ENCODE peak calls at places on chromosomes 7 and 10, in nine cellular contexts. K, R, V, I, L, T, W, G and B are unnamed samples. For H3K4me1, the result is how much of the 10 kb centered on the place peaks cover.

GRCh38 chr7:2698581-2699288 is 10.7 kb downstream of the AMZ1 start:
- DNase-seq in I (peak), G (no peak), W (no peak), T (peak), L (no peak), R (no peak), K (no peak), V (no peak), B (peak)

GRCh38 chr10:107163904-107164861 is at the start of gene SORCS1:
- DNase-seq in K (peak), W (peak), I (no peak), R (peak), V (peak), G (peak), L (no peak), T (no peak), B (no peak)

GRCh38 chr10:131880016-131880590 is 20.7 kb upstream of the PPP2R2D start:
- DNase-seq in V (no peak), R (no peak), G (peak), T (no peak), I (no peak), W (no peak), L (no peak), K (no peak), B (no peak)

GRCh38 chr7:131170440-131171105 is 157.1 kb upstream of the MKLN1 start:
- DNase-seq in R (peak), W (no peak), K (no peak), V (peak), I (no peak), L (no peak), G (peak), T (no peak), B (no peak)

GRCh38 chr7:36044096-36044892 is 108.8 kb upstream of the EEPD1 start:
- DNase-seq in R (no peak), L (no peak), W (no peak), G (no peak), V (no peak), K (no peak), I (no peak), T (peak), B (no peak)

GRCh38 chr10:77837248-77837924 is 89.2 kb downstream of the DLG5 start:
- DNase-seq in I (peak), L (no peak), R (peak), K (peak), G (no peak), T (peak), V (peak), W (peak), B (peak)

GRCh38 chr7:46493196-46493595 is 572.1 kb upstream of the IGFBP3 start:
- DNase-seq in K (peak), V (no peak), G (no peak), W (no peak), L (no peak), R (no peak), I (no peak), T (no peak), B (no peak)

GRCh38 chr10:56911906-56912480 is 550.9 kb upstream of the ZWINT start:
- DNase-seq in W (no peak), V (no peak), I (no peak), T (no peak), G (no peak), L (no peak), K (no peak), R (no peak), B (peak)

GRCh38 chr7:126213876-126214275 is 1038.9 kb downstream of the GRM8 start:
- DNase-seq in R (no peak), T (peak), W (no peak), G (no peak), V (no peak), K (no peak), L (no peak), I (no peak), B (no peak)

DNA sequence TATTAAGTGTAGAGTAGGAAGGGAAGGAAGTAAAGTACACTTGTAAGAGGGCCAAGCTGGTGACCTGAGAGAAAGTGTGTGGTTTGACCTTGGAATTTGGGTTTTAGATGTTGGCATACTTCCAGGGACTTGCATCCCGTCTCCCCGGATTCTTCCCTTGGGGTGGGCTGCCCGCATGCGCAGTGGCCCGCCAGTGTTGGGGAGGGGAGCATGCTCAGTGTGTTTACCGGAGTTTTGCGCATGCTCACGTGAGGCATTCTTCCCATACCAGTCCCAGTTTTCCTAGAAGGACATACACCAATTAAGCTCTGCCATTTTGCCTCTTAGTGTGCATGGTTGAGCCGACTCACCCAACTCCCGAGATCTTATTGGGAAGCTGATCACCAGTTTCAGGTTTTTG is 9.4 kb downstream of the PDSS1 start:
- DNase-seq in W (no peak), T (no peak), L (no peak), R (no peak), I (no peak), G (no peak), K (no peak), V (no peak), B (no peak)
- TF ChIP-seq EZH2phosphoT487 in W (no peak), T (no peak), L (no peak), R (no peak), I (no peak), G (no peak), K (no peak), V (no peak), B (no peak)

GRCh38 chr7:129843982-129844840 is 108.5 kb downstream of the UBE2H start:
- DNase-seq in K (peak), I (peak), L (no peak), V (peak), T (peak), G (no peak), R (no peak), W (no peak), B (no peak)
- H3K4me1 ChIP-seq in K (under half), I (under half), L (half or more), V (under half), T (under half), G (under half), R (under half), W (under half), B (under half)

DNA sequence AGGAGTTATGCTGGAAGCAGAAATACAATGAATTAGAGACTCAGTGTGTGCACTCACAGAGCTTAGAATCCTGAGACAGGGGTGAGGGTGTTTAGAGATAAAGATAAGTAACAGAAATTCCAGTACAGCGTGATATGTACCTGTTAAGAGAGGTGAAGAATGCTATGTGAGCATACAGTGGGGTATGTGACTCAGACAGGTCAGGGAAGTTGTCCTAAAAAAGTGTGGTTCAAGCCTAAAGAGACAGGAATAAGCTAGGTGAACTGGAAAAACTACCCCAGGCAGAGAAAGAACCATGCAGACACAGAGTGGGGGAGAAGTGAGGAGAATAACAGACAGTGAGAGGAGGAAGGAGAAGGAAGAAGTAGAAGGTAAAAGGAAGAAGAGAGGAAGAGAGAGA is 8.6 kb downstream of the SMIM30 start:
- DNase-seq in R (no peak), V (no peak), G (no peak), W (no peak), L (no peak), T (no peak), I (no peak), K (no peak), B (no peak)
- TF ChIP-seq EZH2phosphoT487 in R (no peak), V (no peak), G (no peak), W (no peak), L (no peak), T (no peak), I (no peak), K (no peak), B (no peak)

DNA sequence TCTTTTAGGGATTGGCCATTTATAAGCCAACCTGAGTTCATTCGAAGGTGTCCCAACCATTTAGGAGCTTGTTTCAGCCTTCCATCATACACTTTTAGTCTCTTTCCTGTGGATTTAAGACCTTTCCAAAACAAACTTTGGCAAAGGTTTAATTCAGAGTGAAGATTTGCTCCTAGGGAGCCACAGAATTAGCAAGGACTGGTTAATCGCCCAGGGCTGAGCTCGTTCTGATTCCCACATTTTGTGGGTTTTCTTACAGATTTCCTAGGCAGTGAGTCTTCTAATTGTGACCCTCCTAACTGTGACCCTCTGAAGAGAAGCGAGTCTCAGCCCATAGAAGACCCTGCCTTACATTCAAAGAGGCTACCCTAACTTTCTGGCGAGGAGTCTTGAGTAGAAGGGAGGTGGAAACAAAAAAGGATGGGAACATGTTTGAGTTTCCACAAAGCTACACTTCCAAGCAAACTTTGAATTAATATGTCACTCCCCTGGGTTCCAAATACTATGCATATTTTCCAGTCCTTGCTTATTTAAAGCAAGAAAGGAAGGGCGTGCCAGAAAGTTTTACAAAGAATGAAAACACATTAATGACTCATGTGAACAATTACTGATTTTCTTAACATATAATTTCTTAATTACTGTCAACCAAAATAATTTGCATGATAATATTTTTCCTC is 118.3 kb downstream of the ARID5B start:
- DNase-seq in L (no peak), G (no peak), K (peak), I (no peak), T (no peak), R (no peak), W (no peak), V (peak), B (no peak)
- H3K4me1 ChIP-seq in L (under half), G (half or more), K (under half), I (half or more), T (under half), R (under half), W (under half), V (half or more), B (under half)

GRCh38 chr7:47536705-47537611 is 45.0 kb downstream of the TNS3 start:
- DNase-seq in W (peak), I (no peak), R (peak), G (peak), T (peak), L (no peak), K (peak), V (peak), B (no peak)
- TF ChIP-seq EZH2phosphoT487 in W (no peak), I (no peak), R (peak), G (no peak), T (no peak), L (no peak), K (no peak), V (no peak), B (no peak)

GRCh38 chr7:134729895-134730294 is 49.5 kb upstream of the CALD1 start:
- DNase-seq in I (no peak), L (no peak), T (no peak), G (no peak), K (no peak), W (no peak), R (no peak), V (no peak), B (no peak)

GRCh38 chr7:134736381-134736780 is 43.1 kb upstream of the CALD1 start:
- DNase-seq in G (no peak), W (no peak), T (no peak), I (no peak), V (no peak), K (no peak), R (no peak), L (no peak), B (no peak)

GRCh38 chr7:134730359-134730758 is 49.1 kb upstream of the CALD1 start:
- DNase-seq in L (no peak), W (no peak), G (no peak), V (peak), T (no peak), R (no peak), K (no peak), I (no peak), B (no peak)

GRCh38 chr7:134731616-134732015 is 47.8 kb upstream of the CALD1 start:
- DNase-seq in I (no peak), V (no peak), L (no peak), W (no peak), T (no peak), R (no peak), G (no peak), K (no peak), B (peak)

DNA sequence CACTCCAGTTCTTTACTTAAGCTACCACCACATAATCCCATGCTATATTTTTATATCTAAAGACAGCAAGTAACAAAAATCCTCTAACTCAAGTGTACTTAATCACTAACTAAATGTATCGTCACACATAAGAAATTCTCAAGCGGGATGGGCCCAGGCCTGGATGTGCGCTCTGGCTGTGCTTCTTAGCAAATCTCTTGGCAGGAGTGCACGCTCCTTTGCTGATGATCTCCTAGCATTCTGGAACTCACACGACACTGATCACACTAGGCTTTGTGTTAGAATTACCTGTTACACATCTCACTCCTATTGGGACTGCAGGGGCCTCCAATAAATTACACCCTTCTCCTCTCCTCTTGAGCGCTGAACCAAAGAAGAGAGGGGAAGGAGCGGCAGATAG is 46.7 kb upstream of the CALD1 start:
- DNase-seq in W (no peak), G (no peak), R (no peak), L (no peak), K (no peak), V (no peak), T (no peak), I (no peak), B (no peak)
- H3K4me1 ChIP-seq in W (under half), G (under half), R (under half), L (under half), K (under half), V (half or more), T (under half), I (under half), B (under half)

GRCh38 chr10:184911-185310 is 49.7 kb downstream of the ZMYND11 start:
- DNase-seq in T (peak), R (no peak), G (no peak), W (no peak), K (no peak), I (no peak), V (peak), L (no peak), B (no peak)
- TF ChIP-seq EZH2phosphoT487 in T (no peak), R (no peak), G (no peak), W (no peak), K (no peak), I (no peak), V (no peak), L (no peak), B (no peak)

GRCh38 chr10:71845410-71846406 is 5.3 kb downstream of the PSAP start:
- DNase-seq in R (no peak), I (no peak), T (no peak), K (no peak), G (no peak), V (peak), W (no peak), L (no peak), B (no peak)

GRCh38 chr10:71844084-71844483 is 7.0 kb downstream of the PSAP start:
- DNase-seq in I (no peak), R (no peak), T (no peak), L (no peak), W (no peak), G (no peak), K (no peak), V (no peak), B (no peak)

GRCh38 chr10:71846816-71847215 is 4.2 kb downstream of the PSAP start:
- DNase-seq in L (no peak), G (no peak), W (no peak), V (no peak), K (no peak), T (no peak), R (no peak), I (peak), B (no peak)

GRCh38 chr10:71842856-71843530 is 8.1 kb downstream of the PSAP start:
- DNase-seq in R (no peak), W (no peak), L (no peak), K (no peak), I (no peak), G (no peak), V (no peak), T (no peak), B (no peak)

DNA sequence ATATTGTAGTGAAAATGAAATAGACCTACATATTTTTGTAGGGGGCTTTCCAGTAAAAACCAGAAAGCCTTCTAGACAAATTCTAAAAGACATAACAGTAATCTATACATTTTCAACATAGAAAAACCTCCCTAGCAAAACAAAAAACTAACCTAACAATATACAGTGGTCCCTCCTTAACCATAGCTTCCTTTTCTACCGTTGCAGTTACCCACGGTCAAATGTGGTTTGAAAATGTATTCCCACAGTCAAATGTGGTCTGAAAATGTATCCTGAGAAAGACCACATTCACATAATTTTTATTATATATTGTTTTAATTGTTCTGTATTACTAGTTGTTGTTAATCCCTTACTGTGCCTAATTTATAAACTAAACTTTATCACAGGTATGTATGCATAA is 6.4 kb downstream of the PSAP start:
- DNase-seq in G (no peak), K (no peak), W (no peak), V (no peak), T (no peak), R (no peak), L (no peak), I (no peak), B (no peak)
- H3K4me1 ChIP-seq in G (under half), K (under half), W (under half), V (under half), T (under half), R (under half), L (under half), I (half or more), B (under half)